ENCODE peak calls at places on chromosome 1, in five cellular contexts. G, U, O, N and L are unnamed samples.

GRCh38 chr1:56285554-56286402 is 293.6 kb downstream of the PLPP3 start:
- DNase-seq in G (no peak), U (peak), O (peak), N (no peak), L (no peak)

GRCh38 chr1:110065841-110066240 is 4.6 kb downstream of the ALX3 start:
- DNase-seq in G (no peak), U (no peak), O (no peak), N (no peak), L (no peak)

GRCh38 chr1:219279017-219279770 is 105.5 kb downstream of the LYPLAL1 start:
- DNase-seq in G (no peak), U (no peak), O (peak), N (no peak), L (peak)

GRCh38 chr1:7013833-7014639 is 228.8 kb downstream of the CAMTA1 start:
- DNase-seq in G (no peak), U (no peak), O (no peak), N (no peak), L (no peak)

GRCh38 chr1:108050134-108050533 is 85.2 kb upstream of the VAV3 start:
- DNase-seq in G (no peak), U (no peak), O (no peak), N (no peak), L (no peak)

GRCh38 chr1:19811206-19811851 is 3.8 kb downstream of the RNF186 start:
- DNase-seq in G (peak), U (no peak), O (peak), N (peak), L (no peak)

GRCh38 chr1:52238474-52238873 is 96.6 kb downstream of the ZFYVE9 start:
- DNase-seq in G (peak), U (peak), O (peak), N (no peak), L (peak)

GRCh38 chr1:15448877-15449462 is 7.6 kb upstream of the CELA2A start:
- DNase-seq in G (no peak), U (no peak), O (no peak), N (no peak), L (no peak)